ENCODE peak calls at places on chromosomes 6 and 20, in six cellular contexts. Q, W, P, S, D and G are unnamed samples. For H3K36me3, the result is how much of the 10 kb centered on the place peaks cover.

GRCh38 chr20:24953621-24954133 is 4.6 kb downstream of the CST7 start:
- DNase-seq in Q (no peak), P (no peak), S (no peak), W (no peak), D (no peak), G (no peak)

GRCh38 chr6:41691426-41692079 is 43.9 kb downstream of the TFEB start:
- DNase-seq in Q (no peak), W (no peak), P (no peak), D (no peak), S (no peak), G (no peak)

GRCh38 chr6:79803917-79804316 is 143.4 kb downstream of the ELOVL4 start:
- DNase-seq in Q (no peak), D (no peak), S (no peak), P (no peak), W (no peak), G (no peak)

GRCh38 chr20:64055893-64056638 is 6.6 kb upstream of the SOX18 start:
- DNase-seq in W (peak), S (no peak), D (no peak), Q (no peak), P (no peak), G (peak)

GRCh38 chr20:52110456-52110855 is 81.1 kb downstream of the ZFP64 start:
- DNase-seq in S (no peak), Q (no peak), D (no peak), P (no peak), W (no peak), G (no peak)

GRCh38 chr6:150865406-150866146 is at the start of gene MTHFD1L:
- DNase-seq in D (peak), Q (peak), W (peak), P (peak), S (no peak), G (peak)

GRCh38 chr20:44176833-44177533 is 10.0 kb downstream of the JPH2 start:
- DNase-seq in S (no peak), D (no peak), W (no peak), Q (no peak), P (no peak), G (peak)

GRCh38 chr6:21451546-21452013 is 142.0 kb upstream of the SOX4 start:
- DNase-seq in S (no peak), W (no peak), Q (no peak), P (no peak), D (no peak), G (no peak)

GRCh38 chr6:14120556-14120955 is 3.0 kb downstream of the CD83 start:
- DNase-seq in S (no peak), P (no peak), Q (no peak), W (no peak), D (no peak), G (no peak)
- H3K36me3 ChIP-seq in S (under half), P (under half), Q (under half), W (under half), D (under half), G (under half)

GRCh38 chr20:41853803-41854202 is 235.6 kb upstream of the CHD6 start:
- DNase-seq in D (no peak), W (no peak), S (no peak), Q (no peak), P (no peak), G (no peak)
- H3K36me3 ChIP-seq in D (under half), W (under half), S (under half), Q (under half), P (under half), G (under half)

DNA sequence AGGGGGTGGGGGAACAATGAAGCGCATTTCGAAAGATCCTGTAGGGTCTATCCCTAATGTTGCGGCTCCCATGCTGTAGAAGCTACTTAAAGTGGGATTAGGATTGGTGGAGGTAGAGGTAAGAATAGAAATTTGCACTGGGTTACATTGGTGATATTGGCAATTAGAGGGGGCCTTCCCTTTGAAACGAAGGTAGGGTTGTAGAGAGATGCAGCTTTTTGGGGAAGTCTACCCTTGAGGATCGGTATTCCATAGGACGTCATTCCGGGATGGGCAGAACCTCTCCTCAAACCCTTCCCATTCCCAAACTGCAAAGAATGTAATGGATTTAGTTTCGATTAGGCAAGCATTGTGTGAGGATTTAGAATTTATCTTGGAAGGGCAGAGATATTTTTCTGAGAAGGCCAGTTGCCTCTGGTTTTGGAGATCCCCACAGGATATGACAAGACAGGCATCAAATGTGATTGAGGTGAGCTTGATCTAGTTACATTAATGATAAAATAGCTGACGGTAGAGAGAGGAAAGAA is 5.4 kb upstream of the ZNFX1 start:
- DNase-seq in P (no peak), Q (no peak), D (no peak), S (no peak), W (no peak), G (no peak)
- H3K36me3 ChIP-seq in P (half or more), Q (under half), D (half or more), S (under half), W (under half), G (half or more)

GRCh38 chr6:52530351-52530750 is 46.5 kb downstream of the TRAM2 start:
- DNase-seq in S (no peak), D (no peak), Q (no peak), W (no peak), P (no peak), G (no peak)
- H3K36me3 ChIP-seq in S (under half), D (under half), Q (under half), W (under half), P (under half), G (under half)

GRCh38 chr20:46367967-46368901 is 38.2 kb downstream of the ELMO2 start:
- DNase-seq in Q (no peak), P (no peak), D (no peak), W (no peak), S (peak), G (no peak)

GRCh38 chr20:46368902-46369268 is 37.5 kb downstream of the ELMO2 start:
- DNase-seq in W (no peak), D (no peak), S (no peak), Q (no peak), P (no peak), G (no peak)

GRCh38 chr20:46374383-46374782 is 32.0 kb downstream of the ELMO2 start:
- DNase-seq in Q (no peak), S (no peak), P (no peak), D (no peak), W (no peak), G (no peak)

GRCh38 chr20:46375771-46376170 is 30.6 kb downstream of the ELMO2 start:
- DNase-seq in P (no peak), D (no peak), W (no peak), S (peak), Q (no peak), G (no peak)

GRCh38 chr20:46371656-46372055 is 34.8 kb downstream of the ELMO2 start:
- DNase-seq in D (no peak), W (no peak), S (no peak), Q (no peak), P (no peak), G (no peak)
- H3K36me3 ChIP-seq in D (half or more), W (under half), S (under half), Q (under half), P (under half), G (half or more)

DNA sequence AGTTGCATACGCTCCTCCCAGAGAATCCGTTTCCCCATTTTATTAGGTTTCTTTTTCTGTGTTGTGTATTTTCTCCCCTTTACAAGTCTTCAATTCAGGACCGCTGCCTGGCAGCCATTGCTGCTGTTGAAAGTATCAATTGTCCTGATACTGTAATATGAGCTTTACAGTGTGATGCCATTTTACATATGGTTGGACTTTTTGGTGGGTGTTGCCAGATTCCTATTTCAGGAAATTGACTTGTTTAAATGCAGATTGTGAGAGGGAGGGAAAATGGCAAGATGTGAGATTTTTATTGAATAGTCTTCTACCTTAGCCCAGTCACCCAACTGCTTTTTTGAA is 1.2 kb downstream of the PANK2 start:
- DNase-seq in P (no peak), W (no peak), Q (no peak), D (no peak), S (no peak), G (peak)
- H3K36me3 ChIP-seq in P (under half), W (under half), Q (under half), D (under half), S (under half), G (under half)

DNA sequence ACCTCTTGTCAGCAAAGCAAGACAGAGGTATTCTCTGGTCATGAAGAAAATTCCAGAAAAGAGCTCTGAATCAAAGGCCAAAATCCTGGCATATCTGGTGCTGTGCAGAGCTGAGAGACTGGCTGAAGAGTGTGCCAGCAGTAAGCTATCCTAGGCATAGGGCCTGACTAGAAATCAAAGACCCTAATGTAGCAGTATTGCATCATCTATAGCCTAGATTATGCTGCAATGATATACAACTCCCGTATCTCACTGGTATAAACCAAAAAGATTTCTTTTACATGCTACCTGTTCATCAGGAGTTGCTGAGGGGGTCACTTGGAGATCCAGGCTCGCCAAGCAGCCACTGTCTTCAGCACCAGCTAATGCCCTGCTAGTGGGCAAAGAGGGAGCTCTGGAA is 30.9 kb upstream of the TRIM39 start:
- DNase-seq in Q (no peak), D (no peak), P (no peak), S (no peak), W (no peak), G (no peak)
- H3K36me3 ChIP-seq in Q (under half), D (under half), P (under half), S (under half), W (under half), G (under half)

DNA sequence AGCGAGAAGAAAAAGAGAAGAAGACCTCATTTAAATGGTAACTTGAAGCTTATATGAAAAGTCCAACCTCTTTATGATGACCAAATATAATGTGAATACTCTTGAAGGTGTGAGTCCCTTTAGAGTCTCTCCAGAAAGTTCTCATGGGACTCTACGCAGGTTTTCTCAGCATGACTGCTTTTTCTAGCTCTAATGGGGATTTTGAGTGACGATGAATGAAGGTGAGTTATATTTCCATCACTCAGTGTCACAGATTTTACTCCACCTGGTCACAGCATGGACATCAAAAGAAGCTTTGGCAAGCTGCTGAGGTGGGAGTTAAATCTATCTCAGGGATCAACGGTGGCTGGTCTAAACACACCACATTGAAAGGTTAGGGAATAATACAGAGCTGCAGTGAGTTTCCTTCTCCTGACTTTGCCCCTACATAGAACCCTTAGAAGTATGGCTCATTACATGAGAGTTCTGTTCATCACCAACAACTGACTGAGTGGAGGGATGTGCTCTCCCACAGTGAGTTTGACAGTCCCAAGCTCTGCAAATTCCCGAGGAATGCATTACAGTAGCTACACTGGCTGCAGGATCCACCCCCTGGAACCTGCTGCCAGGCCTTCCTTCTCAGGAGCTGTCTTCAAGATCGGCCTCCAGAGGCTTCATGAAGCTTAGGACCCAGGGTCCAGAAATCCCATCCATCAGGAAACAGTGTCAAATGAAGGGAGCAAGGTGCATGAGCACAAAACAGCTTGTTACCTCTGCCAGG is 126.8 kb downstream of the FOXC1 start:
- DNase-seq in S (no peak), Q (no peak), W (no peak), P (no peak), D (no peak), G (no peak)
- H3K36me3 ChIP-seq in S (under half), Q (under half), W (under half), P (under half), D (under half), G (under half)

DNA sequence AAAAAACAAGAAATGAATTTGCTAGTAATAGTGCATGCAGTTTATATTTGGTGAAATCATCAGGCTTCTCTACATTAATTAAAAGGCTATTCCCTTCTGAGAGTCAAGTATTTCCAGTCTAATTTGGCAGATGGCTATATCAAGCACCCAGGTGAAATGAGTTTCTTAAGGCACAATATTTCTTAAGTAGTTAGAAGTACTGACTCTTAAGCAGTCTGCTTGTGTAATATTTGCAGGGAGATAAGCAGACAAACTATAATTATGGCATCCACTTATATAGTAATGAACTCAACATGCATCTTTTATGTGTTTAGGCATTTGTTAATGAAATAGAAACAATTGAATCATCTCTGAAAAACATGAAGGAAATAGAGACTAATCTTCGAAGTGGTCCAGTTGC is 189.2 kb downstream of the UTRN start:
- DNase-seq in D (no peak), S (no peak), Q (no peak), W (no peak), P (no peak), G (no peak)
- H3K36me3 ChIP-seq in D (under half), S (under half), Q (under half), W (under half), P (under half), G (under half)